ENCODE peak calls at places on chromosomes 7 and 10, in five cellular contexts. G is islet precursor cell; Z is activated CD4-positive, alpha-beta T cell treated with anti-CD3 and anti-CD28 coated beads for 24 hours; Y is esophagus muscularis mucosa; L is stimulated activated CD4-positive, alpha-beta T cell treated with anti-CD3 and anti-CD28 coated beads, Interleukin-1b, Interleukin-23, amount 100 ng/mL, for 24 hours. M is an unnamed sample.

GRCh38 chr7:128740996-128741395 is 1.8 kb downstream of the CALU start:
- DNase-seq in G (no peak), Z (no peak), Y (peak; percentile 72), L (no peak), M (no peak)

GRCh38 chr7:14507617-14508016 is 394.9 kb downstream of the DGKB start:
- DNase-seq in L (no peak), G (no peak), Z (no peak), Y (no peak), M (peak; percentile 99)

GRCh38 chr7:98241674-98242241 is 10.3 kb downstream of the TECPR1 start:
- DNase-seq in Y (no peak), G (no peak), Z (no peak), L (no peak), M (no peak)

GRCh38 chr10:114825513-114826253 is 4.1 kb downstream of the FHIP2A start:
- DNase-seq in Z (no peak), Y (no peak), L (no peak), G (no peak), M (peak; percentile 23)

GRCh38 chr10:47028466-47028865 is 117.2 kb downstream of the PTPN20 start:
- DNase-seq in G (no peak), Y (no peak), L (no peak), Z (no peak), M (no peak)

GRCh38 chr10:33155720-33156638 is 178.5 kb downstream of the NRP1 start:
- DNase-seq in G (no peak), Y (no peak), Z (no peak), L (no peak), M (peak; percentile 99)

GRCh38 chr7:84914598-84914997 is 272.3 kb downstream of the SEMA3D start:
- DNase-seq in G (no peak), Z (no peak), L (no peak), Y (no peak), M (no peak)

GRCh38 chr10:15367296-15367830 is 3.7 kb downstream of the FAM171A1 start:
- DNase-seq in Y (no peak), G (no peak), Z (no peak), L (no peak), M (no peak)

GRCh38 chr7:133775201-133775600 is 351.9 kb upstream of the LRGUK start:
- DNase-seq in Y (no peak), L (no peak), Z (no peak), G (no peak), M (no peak)

GRCh38 chr7:134184767-134185166 is 57.6 kb downstream of the LRGUK start:
- DNase-seq in G (no peak), Y (no peak), L (no peak), Z (no peak), M (peak; percentile 90)

GRCh38 chr10:995559-995926 is 7.3 kb downstream of the GTPBP4 start:
- DNase-seq in Y (no peak), Z (no peak), G (no peak), L (no peak), M (no peak)

GRCh38 chr10:59463909-59464308 is 101.6 kb upstream of the FAM13C start:
- DNase-seq in Z (no peak), Y (no peak), L (no peak), G (no peak), M (no peak)

GRCh38 chr10:96090463-96090800 is 39.7 kb upstream of the ZNF518A start:
- DNase-seq in Y (no peak), G (no peak), Z (peak; percentile 3), L (no peak), M (no peak)

GRCh38 chr7:16636533-16637173 is 8.9 kb downstream of the ANKMY2 start:
- DNase-seq in G (no peak), Y (no peak), L (no peak), Z (no peak), M (no peak)

GRCh38 chr10:127266431-127266830 is 70.0 kb upstream of the INSYN2A start:
- DNase-seq in Y (no peak), L (no peak), Z (no peak), G (no peak), M (no peak)

GRCh38 chr7:123727071-123727837 is 21.5 kb downstream of the WASL start:
- DNase-seq in G (no peak), Z (no peak), Y (no peak), L (no peak), M (peak; percentile 19)

GRCh38 chr7:103100348-103100747 is 25.4 kb downstream of the ARMC10 start:
- DNase-seq in Z (no peak), Y (no peak), L (no peak), G (no peak), M (no peak)

GRCh38 chr7:73986158-73986631 is 41.8 kb upstream of the ELN start:
- DNase-seq in G (no peak), L (no peak), Z (no peak), Y (no peak), M (no peak)

GRCh38 chr10:132402781-132403241 is 5.8 kb downstream of the PWWP2B start:
- DNase-seq in Z (no peak), G (no peak), Y (no peak), L (no peak), M (no peak)

GRCh38 chr7:91408388-91409154 is 144.3 kb downstream of the FZD1 start:
- DNase-seq in L (no peak), Z (no peak), Y (no peak), G (no peak), M (no peak)

GRCh38 chr10:90592903-90593302 is 264.9 kb downstream of the HTR7 start:
- DNase-seq in Z (no peak), G (peak; percentile 89), Y (peak; percentile 91), L (no peak), M (peak; percentile 41)

GRCh38 chr7:5429253-5429856 is 5.7 kb upstream of the TNRC18 start:
- DNase-seq in Z (no peak), G (peak; percentile 80), Y (no peak), L (no peak), M (peak; percentile 71)

GRCh38 chr7:121447939-121448338 is 51.8 kb upstream of the FAM3C start:
- DNase-seq in G (no peak), Z (no peak), L (no peak), Y (no peak), M (no peak)

GRCh38 chr7:157901166-157901565 is 564.4 kb downstream of the DNAJB6 start:
- DNase-seq in Y (no peak), Z (no peak), L (no peak), G (no peak), M (no peak)

GRCh38 chr7:87218941-87219544 is 489 bp downstream of the TMEM243 start:
- DNase-seq in L (no peak), Z (peak; percentile 9), Y (no peak), G (peak; percentile 87), M (peak; percentile 44)

GRCh38 chr7:81457858-81458522 is 311.9 kb downstream of the HGF start:
- DNase-seq in L (no peak), Y (no peak), G (no peak), Z (no peak), M (peak; percentile 51)

GRCh38 chr7:16644624-16644986 is 949 bp downstream of the ANKMY2 start:
- DNase-seq in Y (no peak), Z (peak; percentile 39), G (peak; percentile 61), L (peak; percentile 33), M (no peak)

GRCh38 chr10:6161913-6162312 is 40.8 kb upstream of the PFKFB3 start:
- DNase-seq in Y (no peak), Z (no peak), G (no peak), L (no peak), M (no peak)

GRCh38 chr7:12961910-12962309 is 274.5 kb downstream of the ARL4A start:
- DNase-seq in G (no peak), Y (no peak), L (no peak), Z (no peak), M (no peak)

GRCh38 chr10:73894245-73894971 is 16.5 kb upstream of the PLAU start:
- DNase-seq in Y (no peak), G (no peak), L (no peak), Z (no peak), M (peak; percentile 87)

GRCh38 chr10:36119439-36119838 is 477.3 kb upstream of the FZD8 start:
- DNase-seq in Y (no peak), L (no peak), G (no peak), Z (no peak), M (no peak)

GRCh38 chr10:68666280-68666760 is 54.7 kb upstream of the CCAR1 start:
- DNase-seq in Z (no peak), G (no peak), L (no peak), Y (no peak), M (peak; percentile 85)

GRCh38 chr7:98641646-98642489 is 24.8 kb downstream of the NPTX2 start:
- DNase-seq in G (no peak), Z (no peak), L (no peak), Y (no peak), M (no peak)

GRCh38 chr10:78516236-78516635 is 482.6 kb downstream of the RPS24 start:
- DNase-seq in G (peak; percentile 16), Y (no peak), Z (no peak), L (no peak), M (no peak)

GRCh38 chr7:2941201-2941859 is 97.2 kb upstream of the GNA12 start:
- DNase-seq in G (peak; percentile 25), L (no peak), Z (no peak), Y (no peak), M (no peak)

GRCh38 chr10:31186225-31187010 is 132.6 kb upstream of the ZEB1 start:
- DNase-seq in L (no peak), Z (no peak), Y (no peak), G (peak; percentile 66), M (no peak)

GRCh38 chr7:99079104-99079503 is 64.8 kb downstream of the SMURF1 start:
- DNase-seq in G (no peak), L (no peak), Z (no peak), Y (no peak), M (no peak)

GRCh38 chr10:23013581-23014335 is 81.6 kb upstream of the MSRB2 start:
- DNase-seq in Y (no peak), Z (no peak), L (no peak), G (no peak), M (no peak)

GRCh38 chr10:32413513-32413912 is 32.4 kb upstream of the CCDC7 start:
- DNase-seq in Z (peak; percentile 18), Y (no peak), G (peak; percentile 97), L (peak; percentile 26), M (peak; percentile 99)

M was measured in bronchial epithelial cell.